ENCODE peak calls at places on chromosomes 1 and 21, in four cellular contexts. H is HFFc6, D is OCI-LY7, O is AG04450. B is an unnamed sample.

GRCh38 chr1:35894183-35894582 is 11.2 kb downstream of the AGO1 start:
- DNase-seq in H (peak; percentile 8), D (peak; percentile 15), O (no peak), B (peak; percentile 61)

GRCh38 chr1:195701149-195701548 is 907.1 kb downstream of the KCNT2 start:
- DNase-seq in O (no peak), H (no peak), D (no peak), B (no peak)

GRCh38 chr1:199335496-199335895 is 692.0 kb upstream of the NR5A2 start:
- DNase-seq in O (no peak), D (no peak), H (no peak), B (no peak)

GRCh38 chr1:198056255-198056654 is 100.5 kb upstream of the NEK7 start:
- DNase-seq in H (no peak), D (peak; percentile 14), O (no peak), B (no peak)

GRCh38 chr1:172351347-172351746 is 69.1 kb upstream of the C1orf105 start:
- DNase-seq in H (peak; percentile 3), D (no peak), O (peak; percentile 10), B (no peak)

GRCh38 chr1:175866776-175867175 is 123.4 kb upstream of the TNR start:
- DNase-seq in H (no peak), O (no peak), D (no peak), B (no peak)

GRCh38 chr1:26297791-26298124 is 8.7 kb downstream of the UBXN11 start:
- DNase-seq in D (no peak), H (no peak), O (no peak), B (no peak)

GRCh38 chr1:42259739-42260064 is 75.3 kb downstream of the FOXJ3 start:
- DNase-seq in O (no peak), D (no peak), H (peak; percentile 23), B (no peak)

GRCh38 chr21:44267655-44268142 is 6.0 kb upstream of the DNMT3L start:
- DNase-seq in H (no peak), D (peak; percentile 58), O (no peak), B (no peak)

GRCh38 chr1:112011231-112011630 is 21.8 kb upstream of the KCND3 start:
- DNase-seq in O (no peak), H (peak; percentile 66), D (no peak), B (no peak)

GRCh38 chr1:185534806-185535205 is 199.4 kb upstream of the HMCN1 start:
- DNase-seq in H (no peak), O (no peak), D (no peak), B (no peak)

GRCh38 chr1:210689741-210690635 is 361.3 kb downstream of the HHAT start:
- DNase-seq in O (no peak), D (no peak), H (no peak), B (no peak)
- TF ChIP-seq CTCF in O (no peak), D (no peak), H (no peak), B (no peak)

DNA sequence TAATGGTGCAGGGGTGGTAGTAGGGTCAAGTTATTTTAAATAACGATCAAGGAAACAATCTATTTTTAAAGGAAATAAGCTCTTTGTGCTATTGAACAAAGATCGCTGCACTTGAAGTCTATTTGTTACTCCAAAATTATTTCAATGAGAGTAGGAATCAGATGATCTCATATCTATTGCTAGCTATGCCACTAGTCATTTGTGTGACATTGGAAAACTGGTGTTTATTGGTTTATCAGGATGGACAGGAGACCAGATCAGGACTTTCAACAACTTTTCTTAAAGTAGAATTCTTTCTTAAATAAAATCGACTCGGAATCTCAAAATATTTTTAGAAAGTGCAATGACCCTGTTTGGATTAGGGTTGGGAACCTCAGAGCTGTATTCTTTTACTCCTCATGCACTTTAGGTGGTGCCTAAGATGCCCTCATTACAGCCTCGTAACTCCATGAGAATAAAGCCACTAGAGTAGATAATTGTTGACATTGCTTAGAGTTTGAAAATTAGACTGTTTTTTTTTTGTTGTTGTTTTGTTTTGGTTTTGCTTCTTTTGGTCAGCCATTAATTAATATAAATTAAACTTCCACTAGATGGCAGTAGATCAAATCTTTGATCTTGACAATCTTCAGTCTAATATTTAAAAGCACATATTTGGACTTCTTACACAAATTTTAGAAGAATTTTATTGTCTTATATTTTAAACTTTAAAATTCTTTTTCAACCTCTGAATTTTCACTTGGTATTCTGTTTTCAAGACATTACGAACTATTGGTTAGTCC is 352.4 kb downstream of the USP25 start:
- DNase-seq in H (peak; percentile 31), O (no peak), D (peak; percentile 43), B (no peak)
- TF ChIP-seq CTCF in H (peak; percentile 86), O (peak; percentile 39), D (peak; percentile 79), B (no peak)

DNA sequence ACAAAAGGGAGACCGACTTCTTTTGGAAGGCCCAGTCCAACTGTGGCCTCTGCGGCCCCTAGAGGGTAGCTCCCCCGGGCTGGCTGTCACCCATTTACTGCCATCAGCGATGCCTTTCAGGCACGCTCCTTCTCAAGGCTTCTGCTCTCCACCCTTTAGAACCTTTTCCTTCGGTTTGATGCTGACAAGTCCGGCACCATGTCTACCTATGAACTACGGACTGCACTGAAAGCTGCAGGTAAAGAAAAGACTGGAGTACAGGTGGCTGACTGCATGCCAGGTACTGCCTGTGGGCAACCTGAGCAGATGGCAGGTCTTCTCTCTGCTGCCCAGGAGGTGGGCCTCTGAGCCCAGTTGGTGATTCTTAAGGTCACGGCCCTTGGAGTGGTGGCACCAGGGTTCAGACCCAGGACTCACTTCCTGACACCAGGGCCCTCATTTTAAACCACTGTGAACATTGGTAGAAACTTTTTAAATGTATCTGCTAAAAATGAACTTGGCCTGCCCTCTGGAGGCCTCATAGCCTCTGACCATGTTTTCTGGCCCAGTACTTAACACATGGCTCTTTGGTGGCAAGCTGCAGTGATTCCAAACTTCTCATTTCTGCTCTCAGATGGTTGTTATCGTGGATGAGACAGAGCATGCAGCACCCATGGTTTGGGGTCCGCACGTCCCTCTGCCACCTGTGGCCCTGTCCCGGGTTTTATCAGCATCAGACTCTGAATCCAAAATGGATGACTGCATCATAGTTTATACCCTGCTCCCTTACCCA is 45.7 kb downstream of the CAPN9 start:
- DNase-seq in H (peak; percentile 1), O (no peak), D (no peak), B (no peak)
- TF ChIP-seq CTCF in H (peak; percentile 39), O (peak; percentile 33), D (no peak), B (peak; percentile 20)

GRCh38 chr1:78009276-78009675 is 4.5 kb downstream of the DNAJB4 start:
- DNase-seq in H (no peak), O (no peak), D (no peak), B (no peak)
- TF ChIP-seq CTCF in H (no peak), O (no peak), D (no peak), B (no peak)

GRCh38 chr1:23591460-23592208 is 32.3 kb upstream of the ID3 start:
- DNase-seq in D (peak; percentile 90), H (no peak), O (no peak), B (peak; percentile 81)
- TF ChIP-seq CTCF in D (no peak), H (no peak), O (no peak), B (no peak)

DNA sequence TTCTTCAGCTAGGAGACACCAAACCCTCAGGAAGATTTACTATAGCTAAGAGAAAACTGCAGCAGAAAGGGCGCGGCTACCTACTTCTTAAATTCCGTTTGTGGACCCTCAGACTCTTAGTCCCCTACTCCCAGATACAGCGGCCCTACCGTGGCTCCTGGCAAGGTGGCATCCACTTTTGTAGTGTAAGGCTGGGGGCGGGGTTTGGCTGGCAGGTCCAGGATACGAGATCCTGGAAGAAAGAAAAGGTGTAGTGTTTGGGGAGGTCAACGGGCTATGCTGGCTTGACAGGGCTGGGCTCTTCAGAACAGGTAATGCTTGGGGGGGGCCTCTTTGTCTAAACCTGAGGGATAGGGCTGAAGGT is 280 bp downstream of the CREB3L4 start:
- DNase-seq in H (no peak), D (no peak), O (no peak), B (no peak)
- TF ChIP-seq CTCF in H (peak; percentile 40), D (peak; percentile 7), O (no peak), B (no peak)